ENCODE peak calls at places on chromosomes 16 and 17, in nine cellular contexts. One of them, this sample, is unnamed.

GRCh38 chr17:31216053-31216751 is 80.8 kb downstream of the OMG start:
- DNase-seq in Calu3: no peak
- DNase-seq in stimulated activated CD4-positive, alpha-beta T cell treated with anti-CD3 and anti-CD28 coated beads, Interleukin-1b, Interleukin-23, amount 100 ng/mL, for 1 hour: no peak
- DNase-seq in body of pancreas: no peak
- DNase-seq in GM23338: peak; percentile 77
- DNase-seq in AG20443: peak; percentile 57
- DNase-seq in Right ventricle myocardium inferior: no peak
- DNase-seq in ovary: no peak
- DNase-seq in A549: peak; percentile 62
- DNase-seq in this sample: peak; percentile 75

GRCh38 chr17:35257080-35257701 is 14.3 kb downstream of the SLFN5 start:
- DNase-seq in Calu3: peak; percentile 81
- DNase-seq in stimulated activated CD4-positive, alpha-beta T cell treated with anti-CD3 and anti-CD28 coated beads, Interleukin-1b, Interleukin-23, amount 100 ng/mL, for 1 hour: no peak
- DNase-seq in body of pancreas: peak; percentile 82
- DNase-seq in GM23338: peak; percentile 6
- DNase-seq in AG20443: no peak
- DNase-seq in Right ventricle myocardium inferior: no peak
- DNase-seq in ovary: no peak
- DNase-seq in A549: peak; percentile 89
- DNase-seq in this sample: peak; percentile 98

GRCh38 chr17:4249452-4250029 is 14.2 kb downstream of the ANKFY1 start:
- DNase-seq in Calu3: peak; percentile 7
- DNase-seq in stimulated activated CD4-positive, alpha-beta T cell treated with anti-CD3 and anti-CD28 coated beads, Interleukin-1b, Interleukin-23, amount 100 ng/mL, for 1 hour: no peak
- DNase-seq in body of pancreas: no peak
- DNase-seq in GM23338: peak; percentile 81
- DNase-seq in AG20443: peak; percentile 70
- DNase-seq in Right ventricle myocardium inferior: no peak
- DNase-seq in ovary: no peak
- DNase-seq in A549: peak; percentile 69
- DNase-seq in this sample: peak; percentile 38

GRCh38 chr16:56190903-56191806 is at the start of gene GNAO1:
- DNase-seq in Calu3: peak; percentile 49
- DNase-seq in stimulated activated CD4-positive, alpha-beta T cell treated with anti-CD3 and anti-CD28 coated beads, Interleukin-1b, Interleukin-23, amount 100 ng/mL, for 1 hour: peak; percentile 27
- DNase-seq in body of pancreas: peak; percentile 49
- DNase-seq in GM23338: peak; percentile 86
- DNase-seq in AG20443: peak; percentile 91
- DNase-seq in Right ventricle myocardium inferior: peak; percentile 84
- DNase-seq in ovary: peak; percentile 83
- DNase-seq in A549: peak; percentile 47
- DNase-seq in this sample: no peak

GRCh38 chr16:66871840-66872239 is 8.5 kb upstream of the PDP2 start:
- DNase-seq in Calu3: no peak
- DNase-seq in stimulated activated CD4-positive, alpha-beta T cell treated with anti-CD3 and anti-CD28 coated beads, Interleukin-1b, Interleukin-23, amount 100 ng/mL, for 1 hour: no peak
- DNase-seq in body of pancreas: no peak
- DNase-seq in GM23338: no peak
- DNase-seq in AG20443: no peak
- DNase-seq in Right ventricle myocardium inferior: no peak
- DNase-seq in ovary: no peak
- DNase-seq in A549: no peak
- DNase-seq in this sample: peak; percentile 10

GRCh38 chr16:70511833-70512232 is 11.5 kb downstream of the COG4 start:
- DNase-seq in Calu3: no peak
- DNase-seq in stimulated activated CD4-positive, alpha-beta T cell treated with anti-CD3 and anti-CD28 coated beads, Interleukin-1b, Interleukin-23, amount 100 ng/mL, for 1 hour: no peak
- DNase-seq in body of pancreas: no peak
- DNase-seq in GM23338: no peak
- DNase-seq in AG20443: no peak
- DNase-seq in Right ventricle myocardium inferior: no peak
- DNase-seq in ovary: no peak
- DNase-seq in A549: no peak
- DNase-seq in this sample: no peak

GRCh38 chr16:4358831-4359561 is 7.9 kb upstream of the PAM16 start:
- DNase-seq in Calu3: peak; percentile 87
- DNase-seq in stimulated activated CD4-positive, alpha-beta T cell treated with anti-CD3 and anti-CD28 coated beads, Interleukin-1b, Interleukin-23, amount 100 ng/mL, for 1 hour: peak; percentile 56
- DNase-seq in body of pancreas: peak; percentile 64
- DNase-seq in GM23338: peak; percentile 88
- DNase-seq in AG20443: peak; percentile 76
- DNase-seq in Right ventricle myocardium inferior: peak; percentile 86
- DNase-seq in ovary: peak; percentile 81
- DNase-seq in A549: peak; percentile 58
- DNase-seq in this sample: peak; percentile 65

GRCh38 chr17:37088459-37088858 is 139.7 kb downstream of the AATF start:
- DNase-seq in Calu3: peak; percentile 83
- DNase-seq in stimulated activated CD4-positive, alpha-beta T cell treated with anti-CD3 and anti-CD28 coated beads, Interleukin-1b, Interleukin-23, amount 100 ng/mL, for 1 hour: no peak
- DNase-seq in body of pancreas: no peak
- DNase-seq in GM23338: no peak
- DNase-seq in AG20443: no peak
- DNase-seq in Right ventricle myocardium inferior: no peak
- DNase-seq in ovary: no peak
- DNase-seq in A549: no peak
- DNase-seq in this sample: peak; percentile 82

GRCh38 chr16:47052666-47053640 is 79.5 kb upstream of the DNAJA2 start:
- DNase-seq in Calu3: no peak
- DNase-seq in stimulated activated CD4-positive, alpha-beta T cell treated with anti-CD3 and anti-CD28 coated beads, Interleukin-1b, Interleukin-23, amount 100 ng/mL, for 1 hour: no peak
- DNase-seq in body of pancreas: no peak
- DNase-seq in GM23338: no peak
- DNase-seq in AG20443: no peak
- DNase-seq in Right ventricle myocardium inferior: no peak
- DNase-seq in ovary: no peak
- DNase-seq in A549: no peak
- DNase-seq in this sample: no peak

GRCh38 chr17:63275318-63275967 is 170.7 kb downstream of the CYB561 start:
- DNase-seq in Calu3: peak; percentile 24
- DNase-seq in stimulated activated CD4-positive, alpha-beta T cell treated with anti-CD3 and anti-CD28 coated beads, Interleukin-1b, Interleukin-23, amount 100 ng/mL, for 1 hour: no peak
- DNase-seq in body of pancreas: no peak
- DNase-seq in GM23338: no peak
- DNase-seq in AG20443: peak; percentile 81
- DNase-seq in Right ventricle myocardium inferior: no peak
- DNase-seq in ovary: no peak
- DNase-seq in A549: peak; percentile 92
- DNase-seq in this sample: peak; percentile 78

GRCh38 chr17:21286066-21286770 is 1.7 kb downstream of the MAP2K3 start:
- DNase-seq in Calu3: peak; percentile 84
- DNase-seq in stimulated activated CD4-positive, alpha-beta T cell treated with anti-CD3 and anti-CD28 coated beads, Interleukin-1b, Interleukin-23, amount 100 ng/mL, for 1 hour: no peak
- DNase-seq in body of pancreas: peak; percentile 95
- DNase-seq in GM23338: no peak
- DNase-seq in AG20443: peak; percentile 91
- DNase-seq in Right ventricle myocardium inferior: peak; percentile 94
- DNase-seq in ovary: peak; percentile 77
- DNase-seq in A549: peak; percentile 97
- DNase-seq in this sample: peak; percentile 81

GRCh38 chr17:66775881-66776400 is 59.0 kb upstream of the CACNG5 start:
- DNase-seq in Calu3: no peak
- DNase-seq in stimulated activated CD4-positive, alpha-beta T cell treated with anti-CD3 and anti-CD28 coated beads, Interleukin-1b, Interleukin-23, amount 100 ng/mL, for 1 hour: no peak
- DNase-seq in body of pancreas: no peak
- DNase-seq in GM23338: no peak
- DNase-seq in AG20443: no peak
- DNase-seq in Right ventricle myocardium inferior: no peak
- DNase-seq in ovary: no peak
- DNase-seq in A549: no peak
- DNase-seq in this sample: no peak

GRCh38 chr16:84795338-84796053 is 24.3 kb upstream of the CRISPLD2 start:
- DNase-seq in Calu3: no peak
- DNase-seq in stimulated activated CD4-positive, alpha-beta T cell treated with anti-CD3 and anti-CD28 coated beads, Interleukin-1b, Interleukin-23, amount 100 ng/mL, for 1 hour: no peak
- DNase-seq in body of pancreas: peak; percentile 52
- DNase-seq in GM23338: peak; percentile 27
- DNase-seq in AG20443: peak; percentile 90
- DNase-seq in Right ventricle myocardium inferior: peak; percentile 85
- DNase-seq in ovary: peak; percentile 87
- DNase-seq in A549: no peak
- DNase-seq in this sample: no peak

GRCh38 chr17:2049333-2050245 is 5.3 kb upstream of the HIC1 start:
- DNase-seq in Calu3: peak; percentile 78
- DNase-seq in stimulated activated CD4-positive, alpha-beta T cell treated with anti-CD3 and anti-CD28 coated beads, Interleukin-1b, Interleukin-23, amount 100 ng/mL, for 1 hour: peak; percentile 82
- DNase-seq in body of pancreas: peak; percentile 86
- DNase-seq in GM23338: peak; percentile 81
- DNase-seq in AG20443: peak; percentile 95
- DNase-seq in Right ventricle myocardium inferior: peak; percentile 95
- DNase-seq in ovary: peak; percentile 94
- DNase-seq in A549: peak; percentile 81
- DNase-seq in this sample: peak; percentile 39

This sample was measured in HT-29.